ENCODE peak calls at places on chromosomes 11 and 22, in seven cellular contexts. I is kidney; X is BE2C; T is upper lobe of right lung; L is Peyer's patch; Z is left ventricle myocardium inferior; V is CD4-positive, CD25-positive, alpha-beta regulatory T cell. J is an unnamed sample.

GRCh38 chr11:64858467-64859401 is 14.3 kb upstream of the CDC42BPG start:
- DNase-seq in I (peak; percentile 77), X (no peak), T (no peak), L (no peak), Z (peak; percentile 70), V (peak; percentile 90), J (no peak)

GRCh38 chr11:30149998-30150397 is 80.8 kb upstream of the FSHB start:
- DNase-seq in I (no peak), X (no peak), T (no peak), L (no peak), Z (no peak), V (no peak), J (no peak)

GRCh38 chr11:65427691-65428577 is 5.3 kb downstream of the NEAT1 start:
- DNase-seq in I (peak; percentile 60), X (no peak), T (peak; percentile 65), L (peak; percentile 60), Z (no peak), V (peak; percentile 68), J (no peak)

GRCh38 chr22:25564979-25565677 is 653 bp downstream of the GRK3 start:
- DNase-seq in I (peak; percentile 81), X (peak; percentile 83), T (peak; percentile 78), L (no peak), Z (peak; percentile 42), V (peak; percentile 35), J (no peak)

GRCh38 chr11:74720596-74721478 is 10.4 kb downstream of the CHRDL2 start:
- DNase-seq in I (peak; percentile 86), X (no peak), T (peak; percentile 76), L (no peak), Z (peak; percentile 82), V (no peak), J (no peak)

GRCh38 chr22:27843441-27843840 is 41.9 kb upstream of the MN1 start:
- DNase-seq in I (no peak), X (no peak), T (no peak), L (no peak), Z (no peak), V (no peak), J (no peak)

GRCh38 chr11:73236879-73237278 is 18.8 kb downstream of the P2RY2 start:
- DNase-seq in I (peak; percentile 64), X (peak; percentile 49), T (peak; percentile 68), L (peak; percentile 68), Z (peak; percentile 51), V (peak; percentile 37), J (no peak)

GRCh38 chr11:1134848-1135445 is 22.8 kb upstream of the MUC5AC start:
- DNase-seq in I (no peak), X (no peak), T (no peak), L (no peak), Z (no peak), V (no peak), J (no peak)

GRCh38 chr11:113705871-113706654 is at the start of gene TMPRSS5:
- DNase-seq in I (no peak), X (no peak), T (no peak), L (no peak), Z (no peak), V (no peak), J (no peak)

GRCh38 chr11:25924586-25924985 is 407.3 kb upstream of the ANO3 start:
- DNase-seq in I (no peak), X (no peak), T (no peak), L (no peak), Z (no peak), V (no peak), J (no peak)

GRCh38 chr22:50673231-50674126 is 856 bp downstream of the SHANK3 start:
- DNase-seq in I (no peak), X (no peak), T (no peak), L (peak; percentile 43), Z (no peak), V (no peak), J (no peak)

GRCh38 chr11:3944198-3944597 is 88.7 kb downstream of the STIM1 start:
- DNase-seq in I (no peak), X (peak; percentile 21), T (no peak), L (no peak), Z (peak; percentile 24), V (no peak), J (peak; percentile 76)

GRCh38 chr22:29369460-29369859 is 18.9 kb downstream of the AP1B1 start:
- DNase-seq in I (no peak), X (peak; percentile 22), T (peak; percentile 72), L (no peak), Z (peak; percentile 64), V (no peak), J (no peak)

GRCh38 chr11:19803506-19803998 is 90.9 kb downstream of the NAV2 start:
- DNase-seq in I (no peak), X (no peak), T (no peak), L (no peak), Z (no peak), V (no peak), J (no peak)

GRCh38 chr11:103924166-103925013 is 112.0 kb upstream of the DDI1 start:
- DNase-seq in I (no peak), X (no peak), T (no peak), L (no peak), Z (no peak), V (no peak), J (no peak)

GRCh38 chr22:30248484-30248883 is 1.9 kb upstream of the LIF start:
- DNase-seq in I (no peak), X (no peak), T (no peak), L (no peak), Z (no peak), V (no peak), J (no peak)

GRCh38 chr11:37657645-37658044 is 1059.6 kb upstream of the RAG2 start:
- DNase-seq in I (no peak), X (no peak), T (no peak), L (no peak), Z (no peak), V (no peak), J (no peak)

DNA sequence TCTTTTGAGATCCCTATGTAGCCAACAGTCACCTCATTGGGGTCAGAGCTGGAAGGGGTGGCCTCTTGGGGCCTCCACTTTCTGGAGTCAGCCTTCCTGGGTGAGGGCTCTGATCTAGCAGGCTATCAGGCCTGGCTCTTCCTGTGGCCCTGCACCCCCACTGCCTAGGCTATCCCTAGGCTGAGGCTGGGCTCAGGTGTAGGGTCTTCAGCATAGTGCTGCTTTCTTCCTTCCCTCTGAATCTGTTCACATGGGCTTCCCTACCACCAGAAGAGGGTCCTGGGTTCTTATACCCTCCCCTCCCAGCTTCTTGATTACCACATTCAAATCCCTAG is 456 bp upstream of the SPI1 start:
- DNase-seq in I (no peak), X (no peak), T (no peak), L (no peak), Z (no peak), V (no peak), J (no peak)
- H3K4me3 ChIP-seq in I (no peak overlapping the region), X (no peak overlapping the region), T (no peak overlapping the region), L (no peak overlapping the region), Z (no peak overlapping the region), V (no peak overlapping the region), J (no peak overlapping the region)

GRCh38 chr22:19592464-19592863 is 68.3 kb upstream of the CLDN5 start:
- DNase-seq in I (peak; percentile 25), X (no peak), T (no peak), L (no peak), Z (no peak), V (no peak), J (no peak)
- H3K4me3 ChIP-seq in I (no peak overlapping the region), X (no peak overlapping the region), T (no peak overlapping the region), L (no peak overlapping the region), Z (no peak overlapping the region), V (no peak overlapping the region), J (no peak overlapping the region)

GRCh38 chr22:42644422-42645340 is 4.3 kb upstream of the ATP5MGL start:
- DNase-seq in I (no peak), X (no peak), T (peak; percentile 76), L (no peak), Z (peak; percentile 67), V (no peak), J (no peak)
- H3K4me3 ChIP-seq in I (peak overlapping the region; percentile 10), X (no peak overlapping the region), T (peak overlapping the region; percentile 42), L (peak overlapping the region; percentile 43), Z (peak overlapping the region; percentile 78), V (no peak overlapping the region), J (peak overlapping the region; percentile 5)

GRCh38 chr11:2140411-2141400 is 1.5 kb upstream of the IGF2 start:
- DNase-seq in I (peak; percentile 63), X (peak; percentile 55), T (no peak), L (no peak), Z (no peak), V (no peak), J (no peak)
- H3K4me3 ChIP-seq in I (no peak overlapping the region), X (peak overlapping the region; percentile 77), T (no peak overlapping the region), L (no peak overlapping the region), Z (peak overlapping the region; percentile 67), V (no peak overlapping the region), J (peak overlapping the region; percentile 34)

GRCh38 chr22:36028646-36029405 is at the start of gene RBFOX2:
- DNase-seq in I (peak; percentile 98), X (peak; percentile 99), T (peak; percentile 98), L (peak; percentile 99), Z (peak; percentile 98), V (peak; percentile 55), J (peak; percentile 93)

GRCh38 chr22:36027579-36027959 is 1.1 kb downstream of the RBFOX2 start:
- DNase-seq in I (no peak), X (no peak), T (no peak), L (no peak), Z (no peak), V (no peak), J (no peak)

GRCh38 chr22:36027960-36028645 is 521 bp downstream of the RBFOX2 start:
- DNase-seq in I (peak; percentile 85), X (no peak), T (no peak), L (no peak), Z (no peak), V (peak; percentile 11), J (no peak)

GRCh38 chr22:36029406-36029755 is 757 bp upstream of the RBFOX2 start:
- DNase-seq in I (no peak), X (no peak), T (no peak), L (no peak), Z (no peak), V (no peak), J (no peak)

GRCh38 chr22:36026741-36027140 is 1.9 kb downstream of the RBFOX2 start:
- DNase-seq in I (no peak), X (peak; percentile 24), T (no peak), L (no peak), Z (no peak), V (no peak), J (no peak)
- H3K4me3 ChIP-seq in I (peak overlapping the region; percentile 78), X (peak overlapping the region; percentile 97), T (peak overlapping the region; percentile 71), L (peak overlapping the region; percentile 94), Z (peak overlapping the region; percentile 90), V (no peak overlapping the region), J (peak overlapping the region; percentile 89)

GRCh38 chr11:86301742-86302091 is 323 bp upstream of the HIKESHI start:
- DNase-seq in I (no peak), X (no peak), T (no peak), L (no peak), Z (no peak), V (no peak), J (no peak)
- H3K4me3 ChIP-seq in I (peak overlapping the region; percentile 25), X (peak overlapping the region; percentile 98), T (peak overlapping the region; percentile 69), L (peak overlapping the region; percentile 83), Z (peak overlapping the region; percentile 95), V (peak overlapping the region; percentile 99), J (peak overlapping the region; percentile 91)